ENCODE peak calls at places on chromosomes 1 and 21, in four cellular contexts. K is mammary epithelial cell, X is breast epithelium, R is pancreas. H is an unnamed sample.
A peak's percentile ranks its signal among the peaks of the same experiment; 100 is the strongest.

GRCh38 chr1:207923561-207923960 is 12.6 kb upstream of the CD34 start:
- DNase-seq in K (no peak), X (no peak), R (no peak), H (no peak)

GRCh38 chr1:196516373-196516772 is 91.9 kb downstream of the KCNT2 start:
- DNase-seq in K (no peak), X (no peak), R (no peak), H (no peak)

GRCh38 chr1:209029737-209030136 is 553.8 kb upstream of the CAMK1G start:
- DNase-seq in K (peak; percentile 10), X (no peak), R (no peak), H (no peak)

GRCh38 chr1:206776239-206776638 is 3.9 kb upstream of the IL10 start:
- DNase-seq in K (no peak), X (no peak), R (no peak), H (no peak)

GRCh38 chr1:53754484-53755312 is 15.7 kb upstream of the GLIS1 start:
- DNase-seq in K (peak; percentile 38), X (no peak), R (no peak), H (no peak)

GRCh38 chr1:223245411-223245810 is 102.4 kb upstream of the TLR5 start:
- DNase-seq in K (no peak), X (no peak), R (no peak), H (no peak)

GRCh38 chr1:97137862-97138514 is 416.4 kb downstream of the PTBP2 start:
- DNase-seq in K (peak; percentile 42), X (no peak), R (no peak), H (no peak)

GRCh38 chr21:42097860-42098259 is 26.7 kb downstream of the UMODL1 start:
- DNase-seq in K (peak; percentile 94), X (no peak), R (no peak), H (no peak)

GRCh38 chr1:201261771-201262547 is 21.3 kb upstream of the PKP1 start:
- DNase-seq in K (peak; percentile 65), X (no peak), R (peak; percentile 26), H (no peak)

GRCh38 chr1:2194898-2195673 is 514 bp upstream of the FAAP20 start:
- DNase-seq in K (peak; percentile 85), X (peak; percentile 89), R (peak; percentile 91), H (peak; percentile 78)
- H3K4me3 ChIP-seq in K (peak overlapping the region; percentile 33), X (peak overlapping the region; percentile 58), R (peak overlapping the region; percentile 67), H (peak overlapping the region; percentile 80)

GRCh38 chr1:183872406-183872805 is 67.5 kb downstream of the RGL1 start:
- DNase-seq in K (no peak), X (no peak), R (no peak), H (no peak)
- H3K27ac ChIP-seq in K (no peak overlapping the region), X (peak overlapping the region; percentile 82), R (no peak overlapping the region), H (peak overlapping the region; percentile 97)

GRCh38 chr1:2046225-2046917 is 3.8 kb upstream of the PRKCZ start:
- DNase-seq in K (peak; percentile 48), X (peak; percentile 79), R (peak; percentile 94), H (no peak)

GRCh38 chr1:2043886-2044285 is 6.3 kb upstream of the PRKCZ start:
- DNase-seq in K (no peak), X (no peak), R (no peak), H (no peak)

GRCh38 chr1:2042830-2043773 is 7.1 kb upstream of the PRKCZ start:
- DNase-seq in K (no peak), X (no peak), R (no peak), H (no peak)

GRCh38 chr1:2045468-2046224 is 4.6 kb upstream of the PRKCZ start:
- DNase-seq in K (no peak), X (no peak), R (no peak), H (no peak)

GRCh38 chr1:2044510-2045319 is 5.5 kb upstream of the PRKCZ start:
- DNase-seq in K (peak; percentile 31), X (peak; percentile 79), R (peak; percentile 95), H (peak; percentile 63)
- TF ChIP-seq CTCF in K (peak; percentile 68), X (peak; percentile 66), R (peak; percentile 67), H (peak; percentile 81)

GRCh38 chr21:45726438-45726837 is 82.9 kb downstream of the PCBP3 start:
- DNase-seq in K (no peak), X (no peak), R (no peak), H (peak; percentile 47)
- H3K4me3 ChIP-seq in K (no peak overlapping the region), X (no peak overlapping the region), R (no peak overlapping the region), H (no peak overlapping the region)

H was measured in dorsolateral prefrontal cortex.